ENCODE peak calls at places on chromosomes 3 and 15, in eight cellular contexts. One of them, this sample, is unnamed.

GRCh38 chr3:38455639-38456430 is 2.1 kb downstream of the ACVR2B start:
- DNase-seq in CD8-positive, alpha-beta T cell: no peak
- DNase-seq in GDM1: no peak
- DNase-seq in stomach: no peak
- DNase-seq in upper lobe of right lung: no peak
- DNase-seq in T-helper 17 cell: no peak
- DNase-seq in stimulated activated CD8-positive, alpha-beta memory T cell treated with anti-CD3 and anti-CD28 coated beads, Interleukin-4, amount 100 ng/mL, for 1 hour: no peak
- DNase-seq in cerebellar cortex: peak; percentile 70
- DNase-seq in this sample: no peak

GRCh38 chr3:195869413-195870001 is 38.8 kb downstream of the TNK2 start:
- DNase-seq in CD8-positive, alpha-beta T cell: no peak
- DNase-seq in GDM1: no peak
- DNase-seq in stomach: no peak
- DNase-seq in upper lobe of right lung: no peak
- DNase-seq in T-helper 17 cell: no peak
- DNase-seq in stimulated activated CD8-positive, alpha-beta memory T cell treated with anti-CD3 and anti-CD28 coated beads, Interleukin-4, amount 100 ng/mL, for 1 hour: no peak
- DNase-seq in cerebellar cortex: no peak
- DNase-seq in this sample: no peak

GRCh38 chr15:100920516-100921135 is 1.5 kb downstream of the LRRK1 start:
- DNase-seq in CD8-positive, alpha-beta T cell: no peak
- DNase-seq in GDM1: no peak
- DNase-seq in stomach: no peak
- DNase-seq in upper lobe of right lung: no peak
- DNase-seq in T-helper 17 cell: no peak
- DNase-seq in stimulated activated CD8-positive, alpha-beta memory T cell treated with anti-CD3 and anti-CD28 coated beads, Interleukin-4, amount 100 ng/mL, for 1 hour: no peak
- DNase-seq in cerebellar cortex: no peak
- DNase-seq in this sample: no peak

GRCh38 chr15:41607033-41607432 is 48.0 kb downstream of the TYRO3 start:
- DNase-seq in CD8-positive, alpha-beta T cell: no peak
- DNase-seq in GDM1: no peak
- DNase-seq in stomach: no peak
- DNase-seq in upper lobe of right lung: no peak
- DNase-seq in T-helper 17 cell: no peak
- DNase-seq in stimulated activated CD8-positive, alpha-beta memory T cell treated with anti-CD3 and anti-CD28 coated beads, Interleukin-4, amount 100 ng/mL, for 1 hour: no peak
- DNase-seq in cerebellar cortex: peak; percentile 92
- DNase-seq in this sample: no peak

GRCh38 chr3:157104928-157105652 is 54.9 kb downstream of the CCNL1 start:
- DNase-seq in CD8-positive, alpha-beta T cell: no peak
- DNase-seq in GDM1: no peak
- DNase-seq in stomach: no peak
- DNase-seq in upper lobe of right lung: no peak
- DNase-seq in T-helper 17 cell: no peak
- DNase-seq in stimulated activated CD8-positive, alpha-beta memory T cell treated with anti-CD3 and anti-CD28 coated beads, Interleukin-4, amount 100 ng/mL, for 1 hour: no peak
- DNase-seq in cerebellar cortex: no peak
- DNase-seq in this sample: peak; percentile 48

GRCh38 chr15:40843885-40844542 is at the start of gene SPINT1:
- DNase-seq in CD8-positive, alpha-beta T cell: peak; percentile 13
- DNase-seq in GDM1: no peak
- DNase-seq in stomach: peak; percentile 75
- DNase-seq in upper lobe of right lung: peak; percentile 89
- DNase-seq in T-helper 17 cell: no peak
- DNase-seq in stimulated activated CD8-positive, alpha-beta memory T cell treated with anti-CD3 and anti-CD28 coated beads, Interleukin-4, amount 100 ng/mL, for 1 hour: peak; percentile 29
- DNase-seq in cerebellar cortex: no peak
- DNase-seq in this sample: peak; percentile 25

GRCh38 chr3:176920806-176921205 is 276.5 kb downstream of the TBL1XR1 start:
- DNase-seq in CD8-positive, alpha-beta T cell: no peak
- DNase-seq in GDM1: no peak
- DNase-seq in stomach: no peak
- DNase-seq in upper lobe of right lung: no peak
- DNase-seq in T-helper 17 cell: no peak
- DNase-seq in stimulated activated CD8-positive, alpha-beta memory T cell treated with anti-CD3 and anti-CD28 coated beads, Interleukin-4, amount 100 ng/mL, for 1 hour: no peak
- DNase-seq in cerebellar cortex: peak; percentile 40
- DNase-seq in this sample: no peak

GRCh38 chr15:88256261-88257230 is at the start of gene NTRK3:
- DNase-seq in CD8-positive, alpha-beta T cell: no peak
- DNase-seq in GDM1: no peak
- DNase-seq in stomach: no peak
- DNase-seq in upper lobe of right lung: peak; percentile 51
- DNase-seq in T-helper 17 cell: no peak
- DNase-seq in stimulated activated CD8-positive, alpha-beta memory T cell treated with anti-CD3 and anti-CD28 coated beads, Interleukin-4, amount 100 ng/mL, for 1 hour: no peak
- DNase-seq in cerebellar cortex: peak; percentile 69
- DNase-seq in this sample: no peak